ENCODE peak calls at places on chromosomes 16 and 17, in ten cellular contexts. One of them, this sample, is unnamed.

GRCh38 chr17:10226930-10227695 is 28.7 kb upstream of the GAS7 start:
- DNase-seq in fibroblast of pulmonary artery: peak; percentile 41
- DNase-seq in bronchial epithelial cell: no peak
- DNase-seq in uterus: peak; percentile 24
- DNase-seq in AG04450: no peak
- DNase-seq in neural progenitor cell: peak; percentile 65
- DNase-seq in stomach: peak; percentile 28
- DNase-seq in AG09319: no peak
- DNase-seq in mucosa of descending colon: peak; percentile 58
- DNase-seq in hepatocyte: peak; percentile 63
- DNase-seq in this sample: peak; percentile 57

GRCh38 chr17:21772321-21772720 is 80.0 kb downstream of the KCNJ18 start:
- DNase-seq in AG09319: no peak
- DNase-seq in bronchial epithelial cell: no peak
- DNase-seq in stomach: no peak
- DNase-seq in neural progenitor cell: no peak
- DNase-seq in uterus: no peak
- DNase-seq in AG04450: no peak
- DNase-seq in mucosa of descending colon: no peak
- DNase-seq in hepatocyte: no peak
- DNase-seq in fibroblast of pulmonary artery: no peak
- DNase-seq in this sample: no peak

GRCh38 chr16:80938035-80938927 is 68.4 kb downstream of the CMC2 start:
- DNase-seq in stomach: no peak
- DNase-seq in AG09319: peak; percentile 92
- DNase-seq in bronchial epithelial cell: peak; percentile 77
- DNase-seq in mucosa of descending colon: no peak
- DNase-seq in fibroblast of pulmonary artery: peak; percentile 99
- DNase-seq in uterus: peak; percentile 77
- DNase-seq in neural progenitor cell: peak; percentile 94
- DNase-seq in AG04450: peak; percentile 91
- DNase-seq in hepatocyte: peak; percentile 73
- DNase-seq in this sample: no peak

GRCh38 chr17:11332706-11333105 is 91.7 kb downstream of the SHISA6 start:
- DNase-seq in hepatocyte: no peak
- DNase-seq in AG04450: no peak
- DNase-seq in AG09319: no peak
- DNase-seq in stomach: no peak
- DNase-seq in mucosa of descending colon: no peak
- DNase-seq in neural progenitor cell: no peak
- DNase-seq in fibroblast of pulmonary artery: no peak
- DNase-seq in uterus: no peak
- DNase-seq in bronchial epithelial cell: no peak
- DNase-seq in this sample: no peak

GRCh38 chr17:60804831-60805230 is 127.2 kb downstream of the BCAS3 start:
- DNase-seq in neural progenitor cell: no peak
- DNase-seq in AG04450: no peak
- DNase-seq in hepatocyte: no peak
- DNase-seq in AG09319: no peak
- DNase-seq in bronchial epithelial cell: peak; percentile 39
- DNase-seq in stomach: no peak
- DNase-seq in mucosa of descending colon: no peak
- DNase-seq in fibroblast of pulmonary artery: no peak
- DNase-seq in uterus: no peak
- DNase-seq in this sample: no peak

GRCh38 chr16:9072806-9073341 is 18.6 kb upstream of the HAPSTR1 start:
- DNase-seq in AG09319: no peak
- DNase-seq in bronchial epithelial cell: peak; percentile 94
- DNase-seq in fibroblast of pulmonary artery: peak; percentile 64
- DNase-seq in uterus: no peak
- DNase-seq in stomach: no peak
- DNase-seq in neural progenitor cell: no peak
- DNase-seq in AG04450: peak; percentile 83
- DNase-seq in mucosa of descending colon: no peak
- DNase-seq in hepatocyte: no peak
- DNase-seq in this sample: no peak

GRCh38 chr17:34997355-34997862 is 17.1 kb downstream of the LIG3 start:
- DNase-seq in AG04450: peak; percentile 72
- DNase-seq in mucosa of descending colon: no peak
- DNase-seq in hepatocyte: peak; percentile 35
- DNase-seq in neural progenitor cell: no peak
- DNase-seq in stomach: peak; percentile 88
- DNase-seq in bronchial epithelial cell: no peak
- DNase-seq in fibroblast of pulmonary artery: peak; percentile 91
- DNase-seq in AG09319: peak; percentile 72
- DNase-seq in uterus: peak; percentile 77
- DNase-seq in this sample: no peak

GRCh38 chr16:23538919-23539278 is 18.3 kb downstream of the EARS2 start:
- DNase-seq in AG09319: no peak
- DNase-seq in uterus: no peak
- DNase-seq in stomach: no peak
- DNase-seq in AG04450: no peak
- DNase-seq in neural progenitor cell: no peak
- DNase-seq in bronchial epithelial cell: no peak
- DNase-seq in mucosa of descending colon: no peak
- DNase-seq in fibroblast of pulmonary artery: no peak
- DNase-seq in hepatocyte: no peak
- DNase-seq in this sample: no peak

GRCh38 chr16:87784812-87785211 is 19.0 kb upstream of the KLHDC4 start:
- DNase-seq in AG04450: no peak
- DNase-seq in hepatocyte: no peak
- DNase-seq in stomach: no peak
- DNase-seq in AG09319: no peak
- DNase-seq in neural progenitor cell: peak; percentile 22
- DNase-seq in mucosa of descending colon: no peak
- DNase-seq in fibroblast of pulmonary artery: peak; percentile 42
- DNase-seq in bronchial epithelial cell: no peak
- DNase-seq in uterus: no peak
- DNase-seq in this sample: no peak

GRCh38 chr16:87778830-87779579 is 13.2 kb upstream of the KLHDC4 start:
- DNase-seq in stomach: peak; percentile 94
- DNase-seq in hepatocyte: peak; percentile 94
- DNase-seq in fibroblast of pulmonary artery: peak; percentile 97
- DNase-seq in uterus: peak; percentile 74
- DNase-seq in mucosa of descending colon: peak; percentile 92
- DNase-seq in neural progenitor cell: peak; percentile 93
- DNase-seq in bronchial epithelial cell: peak; percentile 81
- DNase-seq in AG09319: peak; percentile 93
- DNase-seq in AG04450: peak; percentile 93
- DNase-seq in this sample: peak; percentile 96

GRCh38 chr16:87778476-87778829 is 12.7 kb upstream of the KLHDC4 start:
- DNase-seq in hepatocyte: no peak
- DNase-seq in bronchial epithelial cell: no peak
- DNase-seq in neural progenitor cell: no peak
- DNase-seq in AG09319: no peak
- DNase-seq in fibroblast of pulmonary artery: no peak
- DNase-seq in stomach: no peak
- DNase-seq in uterus: no peak
- DNase-seq in AG04450: no peak
- DNase-seq in mucosa of descending colon: no peak
- DNase-seq in this sample: no peak

DNA sequence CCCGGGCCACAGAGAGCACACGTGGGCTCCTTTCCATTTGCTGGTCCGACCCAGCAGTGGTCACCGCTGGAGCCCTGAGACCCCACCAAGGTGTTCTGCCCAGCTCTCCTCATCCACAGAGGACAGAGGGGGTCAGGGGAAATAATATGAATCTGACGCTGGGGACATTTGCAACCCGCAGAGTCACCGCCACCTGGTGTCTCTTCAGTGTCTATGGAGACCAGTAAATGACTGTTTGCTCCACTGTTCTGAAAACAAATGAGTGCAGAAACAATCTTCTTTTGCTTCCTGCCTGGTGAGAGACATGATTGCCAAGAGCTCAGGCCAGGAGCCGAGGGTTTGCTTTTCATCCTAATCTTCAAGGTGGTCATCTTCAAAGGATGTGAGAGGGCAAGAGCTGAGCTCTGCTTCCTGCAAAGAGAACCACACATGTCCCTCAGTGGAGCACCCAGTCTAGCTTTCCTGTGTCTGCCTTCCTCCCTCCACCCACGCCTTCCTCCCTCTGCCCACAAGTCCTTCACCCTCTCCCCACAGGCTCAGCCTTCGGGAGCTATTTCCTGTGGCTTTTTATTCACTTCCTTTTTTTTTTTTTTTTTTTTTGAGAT is 14.7 kb upstream of the KLHDC4 start:
- DNase-seq in neural progenitor cell: no peak
- DNase-seq in fibroblast of pulmonary artery: peak; percentile 74
- DNase-seq in bronchial epithelial cell: peak; percentile 67
- DNase-seq in stomach: peak; percentile 34
- DNase-seq in mucosa of descending colon: no peak
- DNase-seq in AG09319: no peak
- DNase-seq in hepatocyte: no peak
- DNase-seq in AG04450: no peak
- DNase-seq in uterus: no peak
- DNase-seq in this sample: peak; percentile 39
- TF ChIP-seq CTCF in neural progenitor cell: no peak
- TF ChIP-seq CTCF in fibroblast of pulmonary artery: no peak
- TF ChIP-seq CTCF in bronchial epithelial cell: no peak
- TF ChIP-seq CTCF in stomach: no peak
- TF ChIP-seq CTCF in mucosa of descending colon: no peak
- TF ChIP-seq CTCF in AG09319: no peak
- TF ChIP-seq CTCF in hepatocyte: no peak
- TF ChIP-seq CTCF in AG04450: no peak
- TF ChIP-seq CTCF in uterus: no peak
- TF ChIP-seq CTCF in this sample: no peak

GRCh38 chr17:48225725-48226567 is 118.4 kb downstream of the SNX11 start:
- DNase-seq in stomach: no peak
- DNase-seq in uterus: no peak
- DNase-seq in AG04450: no peak
- DNase-seq in neural progenitor cell: no peak
- DNase-seq in AG09319: no peak
- DNase-seq in mucosa of descending colon: no peak
- DNase-seq in fibroblast of pulmonary artery: no peak
- DNase-seq in hepatocyte: no peak
- DNase-seq in bronchial epithelial cell: no peak
- DNase-seq in this sample: no peak

GRCh38 chr17:48223945-48224344 is 116.4 kb downstream of the SNX11 start:
- DNase-seq in neural progenitor cell: no peak
- DNase-seq in uterus: no peak
- DNase-seq in mucosa of descending colon: no peak
- DNase-seq in bronchial epithelial cell: no peak
- DNase-seq in hepatocyte: no peak
- DNase-seq in AG04450: no peak
- DNase-seq in fibroblast of pulmonary artery: no peak
- DNase-seq in stomach: no peak
- DNase-seq in AG09319: no peak
- DNase-seq in this sample: no peak

GRCh38 chr17:48231995-48232729 is 124.6 kb downstream of the SNX11 start:
- DNase-seq in hepatocyte: no peak
- DNase-seq in neural progenitor cell: no peak
- DNase-seq in stomach: no peak
- DNase-seq in uterus: no peak
- DNase-seq in AG09319: no peak
- DNase-seq in bronchial epithelial cell: no peak
- DNase-seq in mucosa of descending colon: no peak
- DNase-seq in AG04450: no peak
- DNase-seq in fibroblast of pulmonary artery: no peak
- DNase-seq in this sample: no peak

DNA sequence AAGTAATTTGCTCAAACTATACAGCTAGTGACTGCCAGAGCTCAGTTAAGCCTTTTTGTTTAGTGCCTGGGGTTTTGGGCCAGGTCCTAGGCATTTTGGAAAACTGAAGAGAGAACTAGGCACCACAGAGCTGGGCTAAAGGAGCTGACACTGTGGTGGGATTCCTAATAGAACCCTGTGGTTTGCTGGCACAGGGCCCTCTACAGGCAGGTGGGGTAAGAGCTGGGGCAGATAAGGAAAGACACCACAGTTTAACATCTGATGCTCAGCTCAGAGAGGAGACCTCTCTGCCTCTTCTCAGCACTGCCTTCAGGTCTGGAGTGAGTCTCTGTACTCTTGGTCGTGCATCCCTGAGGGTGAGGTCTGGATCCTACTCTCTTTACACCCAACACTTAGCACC is 121.2 kb downstream of the SNX11 start:
- DNase-seq in uterus: no peak
- DNase-seq in mucosa of descending colon: no peak
- DNase-seq in fibroblast of pulmonary artery: no peak
- DNase-seq in stomach: no peak
- DNase-seq in neural progenitor cell: peak; percentile 47
- DNase-seq in bronchial epithelial cell: no peak
- DNase-seq in hepatocyte: no peak
- DNase-seq in AG09319: no peak
- DNase-seq in AG04450: no peak
- DNase-seq in this sample: no peak
- TF ChIP-seq CTCF in uterus: no peak
- TF ChIP-seq CTCF in mucosa of descending colon: no peak
- TF ChIP-seq CTCF in fibroblast of pulmonary artery: no peak
- TF ChIP-seq CTCF in stomach: no peak
- TF ChIP-seq CTCF in neural progenitor cell: peak; percentile 63
- TF ChIP-seq CTCF in bronchial epithelial cell: no peak
- TF ChIP-seq CTCF in hepatocyte: no peak
- TF ChIP-seq CTCF in AG09319: no peak
- TF ChIP-seq CTCF in AG04450: no peak
- TF ChIP-seq CTCF in this sample: no peak

GRCh38 chr16:67649494-67649931 is 4.6 kb downstream of the CARMIL2 start:
- DNase-seq in uterus: no peak
- DNase-seq in AG04450: no peak
- DNase-seq in AG09319: no peak
- DNase-seq in mucosa of descending colon: peak; percentile 67
- DNase-seq in fibroblast of pulmonary artery: no peak
- DNase-seq in hepatocyte: no peak
- DNase-seq in neural progenitor cell: peak; percentile 80
- DNase-seq in bronchial epithelial cell: no peak
- DNase-seq in stomach: no peak
- DNase-seq in this sample: no peak
- TF ChIP-seq CTCF in uterus: no peak
- TF ChIP-seq CTCF in AG04450: no peak
- TF ChIP-seq CTCF in AG09319: no peak
- TF ChIP-seq CTCF in mucosa of descending colon: no peak
- TF ChIP-seq CTCF in fibroblast of pulmonary artery: no peak
- TF ChIP-seq CTCF in hepatocyte: no peak
- TF ChIP-seq CTCF in neural progenitor cell: no peak
- TF ChIP-seq CTCF in bronchial epithelial cell: no peak
- TF ChIP-seq CTCF in stomach: no peak
- TF ChIP-seq CTCF in this sample: no peak

GRCh38 chr17:29592850-29593545 is at the start of gene ANKRD13B:
- DNase-seq in fibroblast of pulmonary artery: no peak
- DNase-seq in uterus: peak; percentile 55
- DNase-seq in bronchial epithelial cell: no peak
- DNase-seq in mucosa of descending colon: peak; percentile 74
- DNase-seq in stomach: no peak
- DNase-seq in AG04450: no peak
- DNase-seq in neural progenitor cell: peak; percentile 76
- DNase-seq in AG09319: no peak
- DNase-seq in hepatocyte: peak; percentile 45
- DNase-seq in this sample: no peak

GRCh38 chr17:29589524-29590260 is at the start of gene GIT1:
- DNase-seq in mucosa of descending colon: peak; percentile 92
- DNase-seq in AG09319: peak; percentile 54
- DNase-seq in stomach: peak; percentile 90
- DNase-seq in hepatocyte: peak; percentile 96
- DNase-seq in bronchial epithelial cell: peak; percentile 59
- DNase-seq in uterus: peak; percentile 81
- DNase-seq in neural progenitor cell: peak; percentile 97
- DNase-seq in AG04450: no peak
- DNase-seq in fibroblast of pulmonary artery: peak; percentile 81
- DNase-seq in this sample: peak; percentile 88

GRCh38 chr17:29591737-29592624 is 951 bp upstream of the ANKRD13B start:
- DNase-seq in fibroblast of pulmonary artery: peak; percentile 73
- DNase-seq in stomach: peak; percentile 89
- DNase-seq in mucosa of descending colon: peak; percentile 96
- DNase-seq in neural progenitor cell: peak; percentile 96
- DNase-seq in AG09319: no peak
- DNase-seq in uterus: peak; percentile 89
- DNase-seq in hepatocyte: peak; percentile 95
- DNase-seq in bronchial epithelial cell: peak; percentile 44
- DNase-seq in AG04450: no peak
- DNase-seq in this sample: peak; percentile 81

GRCh38 chr17:29590261-29590978 is 972 bp upstream of the GIT1 start:
- DNase-seq in mucosa of descending colon: peak; percentile 52
- DNase-seq in bronchial epithelial cell: peak; percentile 59
- DNase-seq in AG09319: no peak
- DNase-seq in uterus: peak; percentile 52
- DNase-seq in stomach: no peak
- DNase-seq in neural progenitor cell: no peak
- DNase-seq in AG04450: no peak
- DNase-seq in hepatocyte: no peak
- DNase-seq in fibroblast of pulmonary artery: peak; percentile 36
- DNase-seq in this sample: no peak

DNA sequence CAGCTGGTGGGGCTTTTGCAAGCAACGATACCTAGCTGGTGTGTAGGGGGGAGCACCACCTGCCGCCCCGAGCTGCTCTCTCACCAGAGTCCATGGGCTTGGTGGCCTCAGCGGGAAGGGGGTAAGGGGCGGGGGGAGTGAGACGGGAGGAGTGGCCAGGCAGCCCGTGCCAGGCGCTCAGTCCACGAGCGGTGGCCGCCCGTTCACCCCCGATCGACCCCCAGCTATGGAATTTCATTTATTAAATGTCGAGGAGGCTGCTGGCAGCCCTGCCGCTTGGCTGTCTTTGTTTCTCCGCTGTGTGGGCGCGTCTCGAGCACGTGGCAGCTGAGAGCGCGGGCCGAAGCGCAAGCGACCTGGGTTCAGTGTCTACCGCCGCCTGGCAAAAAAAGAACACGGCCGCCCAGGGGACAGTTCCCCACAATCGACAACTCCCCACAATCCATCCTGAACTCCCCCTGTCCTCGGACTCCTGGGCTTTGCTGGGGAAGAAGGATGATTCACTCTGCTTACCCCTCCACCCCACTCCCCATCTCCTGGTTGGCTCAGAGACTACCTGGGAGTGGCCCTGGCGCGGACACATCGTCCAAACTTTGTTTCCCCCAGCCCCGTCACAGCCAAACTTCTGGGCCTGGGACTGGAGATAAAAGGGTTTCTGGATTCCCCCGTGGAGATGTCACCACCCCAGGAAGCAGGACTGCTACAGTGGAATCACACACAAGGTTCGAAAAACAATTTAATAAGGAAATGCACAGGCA is 1.7 kb upstream of the GIT1 start:
- DNase-seq in hepatocyte: peak; percentile 71
- DNase-seq in bronchial epithelial cell: peak; percentile 48
- DNase-seq in uterus: peak; percentile 77
- DNase-seq in mucosa of descending colon: peak; percentile 64
- DNase-seq in AG09319: no peak
- DNase-seq in fibroblast of pulmonary artery: peak; percentile 49
- DNase-seq in AG04450: no peak
- DNase-seq in neural progenitor cell: peak; percentile 76
- DNase-seq in stomach: no peak
- DNase-seq in this sample: no peak
- TF ChIP-seq CTCF in hepatocyte: no peak
- TF ChIP-seq CTCF in bronchial epithelial cell: no peak
- TF ChIP-seq CTCF in uterus: no peak
- TF ChIP-seq CTCF in mucosa of descending colon: no peak
- TF ChIP-seq CTCF in AG09319: no peak
- TF ChIP-seq CTCF in fibroblast of pulmonary artery: no peak
- TF ChIP-seq CTCF in AG04450: no peak
- TF ChIP-seq CTCF in neural progenitor cell: no peak
- TF ChIP-seq CTCF in stomach: no peak
- TF ChIP-seq CTCF in this sample: no peak